ENCODE peak calls at places on chromosomes 16 and 17, in nine cellular contexts. V is KBM-7; F is amygdala; A is naive thymus-derived CD8-positive, alpha-beta T cell; G is cardiac septum; X is GM12865; S is RWPE1; H is fibroblast of pulmonary artery; P is hepatic stellate cell. Y is an unnamed sample.

GRCh38 chr17:27882162-27882840 is 10.9 kb downstream of the LYRM9 start:
- DNase-seq in S (no peak), F (no peak), G (no peak), P (no peak), H (no peak), A (no peak), X (no peak), V (no peak), Y (no peak)

GRCh38 chr16:82699711-82700495 is 73.1 kb downstream of the CDH13 start:
- DNase-seq in A (no peak), P (peak; percentile 31), X (no peak), S (peak; percentile 59), G (no peak), H (peak; percentile 93), V (no peak), F (no peak), Y (no peak)

GRCh38 chr17:76252040-76252954 is 12.0 kb upstream of the RNF157 start:
- DNase-seq in G (peak; percentile 90), X (peak; percentile 77), H (peak; percentile 64), V (peak; percentile 81), A (no peak), P (no peak), S (peak; percentile 56), F (no peak), Y (peak; percentile 73)

GRCh38 chr16:29834079-29834478 is 13.8 kb downstream of the MVP start:
- DNase-seq in H (no peak), X (no peak), V (no peak), F (no peak), S (no peak), A (no peak), P (no peak), G (no peak), Y (no peak)

GRCh38 chr17:40545660-40546059 is 19.6 kb downstream of the CCR7 start:
- DNase-seq in G (peak; percentile 4), H (no peak), X (no peak), F (no peak), S (no peak), A (no peak), P (no peak), V (no peak), Y (no peak)

GRCh38 chr17:79821331-79822095 is 17.7 kb downstream of the CBX4 start:
- DNase-seq in A (no peak), X (no peak), G (no peak), S (no peak), P (no peak), H (no peak), F (no peak), V (no peak), Y (no peak)

GRCh38 chr16:67104061-67104460 is 5.7 kb upstream of the PHAF1 start:
- DNase-seq in X (peak; percentile 14), F (no peak), S (no peak), V (peak; percentile 33), A (no peak), G (no peak), P (peak; percentile 41), H (peak; percentile 43), Y (no peak)

GRCh38 chr17:39923836-39924690 is 3.3 kb downstream of the ORMDL3 start:
- DNase-seq in X (no peak), A (no peak), F (no peak), G (no peak), S (no peak), V (no peak), H (peak; percentile 29), P (peak; percentile 64), Y (no peak)